ENCODE peak calls at places on chromosomes 3 and 15, in nine cellular contexts. J, E, I, R, U, A, L, D and T are unnamed samples.
A peak's percentile ranks its signal among the peaks of the same experiment; 100 is the strongest.

GRCh38 chr3:30455840-30456239 is 150.6 kb upstream of the TGFBR2 start:
- DNase-seq in J (no peak), E (no peak), I (no peak), R (no peak), U (peak; percentile 33), A (peak; percentile 67), L (no peak), D (peak; percentile 27), T (no peak)

GRCh38 chr3:186635532-186635931 is 4.7 kb upstream of the FETUB start:
- DNase-seq in J (no peak), E (no peak), I (no peak), R (no peak), U (no peak), A (no peak), L (no peak), D (no peak), T (no peak)

GRCh38 chr3:38029400-38030125 is at the start of gene PLCD1:
- DNase-seq in J (no peak), E (peak; percentile 82), I (no peak), R (peak; percentile 85), U (peak; percentile 69), A (peak; percentile 93), L (peak; percentile 92), D (peak; percentile 79), T (peak; percentile 95)

GRCh38 chr3:23811117-23811487 is 5.3 kb downstream of the UBE2E1 start:
- DNase-seq in J (no peak), E (no peak), I (no peak), R (no peak), U (no peak), A (no peak), L (no peak), D (peak; percentile 20), T (no peak)

GRCh38 chr15:66078929-66079275 is 174.6 kb downstream of the MEGF11 start:
- DNase-seq in J (no peak), E (no peak), I (no peak), R (no peak), U (no peak), A (no peak), L (no peak), D (no peak), T (no peak)

GRCh38 chr3:79154861-79155260 is 612.9 kb downstream of the ROBO1 start:
- DNase-seq in J (no peak), E (no peak), I (no peak), R (no peak), U (no peak), A (no peak), L (no peak), D (no peak), T (no peak)

GRCh38 chr15:71451080-71451479 is 335.8 kb downstream of the THSD4 start:
- DNase-seq in J (no peak), E (no peak), I (no peak), R (no peak), U (no peak), A (no peak), L (no peak), D (no peak), T (no peak)

GRCh38 chr3:129315386-129315991 is 36.8 kb downstream of the HMCES start:
- DNase-seq in J (no peak), E (peak; percentile 36), I (no peak), R (peak; percentile 66), U (peak; percentile 45), A (peak; percentile 71), L (peak; percentile 82), D (peak; percentile 44), T (peak; percentile 91)

GRCh38 chr3:184261270-184262165 is at the start of gene CAMK2N2:
- DNase-seq in J (no peak), E (peak; percentile 22), I (no peak), R (peak; percentile 70), U (peak; percentile 97), A (peak; percentile 64), L (peak; percentile 76), D (peak; percentile 50), T (peak; percentile 58)

GRCh38 chr3:77420316-77420715 is 380.4 kb downstream of the ROBO2 start:
- DNase-seq in J (no peak), E (no peak), I (no peak), R (no peak), U (no peak), A (no peak), L (no peak), D (no peak), T (no peak)

GRCh38 chr15:69056365-69056764 is 41.9 kb downstream of the NOX5 start:
- DNase-seq in J (no peak), E (no peak), I (no peak), R (no peak), U (no peak), A (no peak), L (no peak), D (no peak), T (no peak)

GRCh38 chr3:60588806-60589205 is 662.4 kb downstream of the FHIT start:
- DNase-seq in J (no peak), E (no peak), I (no peak), R (no peak), U (no peak), A (no peak), L (no peak), D (no peak), T (no peak)

DNA sequence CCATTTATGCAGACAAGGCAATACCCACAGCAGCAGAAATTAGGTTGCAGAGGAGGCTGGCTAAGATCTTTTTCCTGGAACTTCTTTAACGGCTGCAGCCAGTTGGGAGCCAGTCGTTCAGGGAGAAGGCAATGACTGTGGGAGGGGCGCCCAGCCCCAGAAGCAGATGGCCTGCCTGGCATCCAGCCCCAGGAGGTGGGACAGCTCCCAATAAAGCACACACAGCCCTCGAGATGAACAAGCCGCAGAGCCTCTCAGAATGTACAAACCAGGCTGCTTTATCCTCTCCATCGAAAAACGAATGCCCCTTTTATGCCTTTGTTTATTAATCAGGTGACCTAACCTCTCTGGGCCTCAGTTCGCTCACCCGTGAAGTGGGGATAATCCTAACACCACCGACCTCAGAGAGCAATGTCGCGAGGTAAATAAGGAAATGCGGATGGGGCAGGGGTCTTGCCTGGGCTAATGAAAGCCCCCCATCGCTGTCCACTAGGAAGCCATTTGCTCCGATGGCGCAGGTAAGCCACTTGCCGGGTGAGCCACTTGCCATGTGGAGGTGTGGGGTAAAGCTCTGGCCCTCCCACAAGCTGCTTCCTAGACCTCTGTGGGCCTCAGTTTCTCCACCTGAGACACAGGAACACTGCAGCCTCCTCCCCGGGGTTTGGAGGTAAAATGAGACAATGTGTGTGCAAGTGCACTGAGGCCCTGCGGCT is 35.8 kb downstream of the MGLL start:
- DNase-seq in J (no peak), E (peak; percentile 87), I (no peak), R (peak; percentile 93), U (peak; percentile 53), A (peak; percentile 75), L (peak; percentile 79), D (peak; percentile 92), T (peak; percentile 67)
- H3K4me1 ChIP-seq in J (peaks cover 14% of the 10 kb centered on the region), E (peaks cover 99% of the 10 kb centered on the region), I (peaks cover 75% of the 10 kb centered on the region), R (peaks cover 41% of the 10 kb centered on the region), U (peaks cover 43% of the 10 kb centered on the region), A (no peaks in the 10 kb centered on the region), L (peaks cover 50% of the 10 kb centered on the region), D (peaks cover 57% of the 10 kb centered on the region), T (peaks cover 48% of the 10 kb centered on the region)

GRCh38 chr15:63489352-63489751 is 15.0 kb upstream of the USP3 start:
- DNase-seq in J (no peak), E (no peak), I (no peak), R (no peak), U (no peak), A (no peak), L (no peak), D (no peak), T (no peak)
- H3K4me1 ChIP-seq in J (peaks cover 40% of the 10 kb centered on the region), E (no peaks in the 10 kb centered on the region), I (peaks cover 27% of the 10 kb centered on the region), R (peaks cover 10% of the 10 kb centered on the region), U (no peaks in the 10 kb centered on the region), A (no peaks in the 10 kb centered on the region), L (peaks cover 30% of the 10 kb centered on the region), D (peaks cover 10% of the 10 kb centered on the region), T (peaks cover 37% of the 10 kb centered on the region)

DNA sequence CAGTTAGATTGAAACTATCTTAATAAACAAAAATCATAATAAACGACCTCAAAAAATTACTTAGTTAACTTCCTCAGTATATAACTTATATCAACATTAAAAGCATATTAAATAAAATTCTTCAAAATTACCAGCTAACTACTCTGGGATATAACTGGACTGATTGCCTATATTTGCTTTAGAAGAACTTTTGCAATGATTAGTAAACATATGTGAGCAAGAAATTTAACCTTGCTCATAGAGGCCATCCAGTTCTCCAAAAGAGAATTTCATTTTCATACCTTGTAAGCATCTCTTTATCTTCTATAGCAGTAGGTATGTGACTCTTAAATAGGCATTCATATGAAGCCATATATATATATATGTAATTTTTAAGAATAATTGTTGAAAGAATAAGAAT is 24.9 kb downstream of the MBNL1 start:
- DNase-seq in J (no peak), E (no peak), I (no peak), R (no peak), U (no peak), A (no peak), L (no peak), D (no peak), T (no peak)
- H3K4me1 ChIP-seq in J (peaks cover 9% of the 10 kb centered on the region), E (peaks cover 91% of the 10 kb centered on the region), I (peaks cover 77% of the 10 kb centered on the region), R (peaks cover 45% of the 10 kb centered on the region), U (peaks cover 40% of the 10 kb centered on the region), A (peaks cover 24% of the 10 kb centered on the region), L (peaks cover 74% of the 10 kb centered on the region), D (peaks cover 44% of the 10 kb centered on the region), T (peaks cover 77% of the 10 kb centered on the region)

GRCh38 chr3:196122021-196122687 is 40.3 kb upstream of the TFRC start:
- DNase-seq in J (no peak), E (no peak), I (no peak), R (no peak), U (no peak), A (no peak), L (no peak), D (no peak), T (peak; percentile 51)

GRCh38 chr3:196122688-196123046 is 40.8 kb upstream of the TFRC start:
- DNase-seq in J (no peak), E (no peak), I (no peak), R (no peak), U (no peak), A (no peak), L (no peak), D (no peak), T (no peak)

GRCh38 chr3:196124608-196125007 is 42.7 kb upstream of the TFRC start:
- DNase-seq in J (no peak), E (no peak), I (no peak), R (no peak), U (no peak), A (no peak), L (no peak), D (no peak), T (no peak)

GRCh38 chr3:196117809-196118208 is 35.9 kb upstream of the TFRC start:
- DNase-seq in J (no peak), E (peak; percentile 20), I (no peak), R (no peak), U (no peak), A (no peak), L (no peak), D (no peak), T (no peak)

DNA sequence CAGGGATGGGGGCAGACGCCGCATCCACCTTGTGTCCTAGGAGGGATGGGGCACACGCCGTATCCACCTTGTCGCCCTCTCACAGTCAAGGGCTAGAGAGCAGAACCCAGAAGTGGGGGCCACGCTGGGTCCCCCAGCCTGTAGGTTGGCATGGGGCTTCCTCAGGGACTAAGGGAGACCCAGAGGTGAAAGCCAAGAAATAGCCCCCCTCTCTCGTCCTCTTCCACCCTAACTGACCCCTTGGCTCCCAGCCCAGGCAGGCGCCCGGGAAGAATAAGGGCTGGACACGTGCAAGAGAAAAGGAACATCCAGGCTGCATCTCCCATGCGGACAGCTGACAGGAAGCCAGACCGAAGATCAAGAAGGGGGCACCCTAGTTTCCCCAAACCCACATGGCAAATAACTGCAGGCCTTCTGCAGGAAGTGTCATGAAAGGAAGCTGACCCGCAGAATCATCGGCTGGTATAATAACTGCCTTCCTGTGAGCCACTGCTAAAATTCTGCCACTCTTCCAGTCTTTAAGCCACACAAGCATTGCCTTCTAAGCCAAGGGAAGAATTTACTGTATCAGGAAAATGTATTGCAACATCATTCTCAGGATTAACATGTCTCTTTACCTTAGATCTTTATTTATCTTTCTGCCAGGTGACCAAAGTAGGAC is 38.5 kb upstream of the TFRC start:
- DNase-seq in J (no peak), E (peak; percentile 29), I (no peak), R (no peak), U (no peak), A (peak; percentile 71), L (no peak), D (no peak), T (no peak)
- H3K4me1 ChIP-seq in J (peaks cover 45% of the 10 kb centered on the region), E (no peaks in the 10 kb centered on the region), I (peaks cover 26% of the 10 kb centered on the region), R (no peaks in the 10 kb centered on the region), U (no peaks in the 10 kb centered on the region), A (no peaks in the 10 kb centered on the region), L (peaks cover 18% of the 10 kb centered on the region), D (no peaks in the 10 kb centered on the region), T (no peaks in the 10 kb centered on the region)